ENCODE peak calls at places on chromosomes 1 and 21, in six cellular contexts. L is endothelial cell; F is stimulated activated CD8-positive, alpha-beta memory T cell treated with anti-CD3 and anti-CD28 coated beads, Interleukin-7, amount 100 ng/mL, for 1 hour; S is MV-4-11; H is caudate nucleus; O is omental fat pad. W is an unnamed sample.

GRCh38 chr1:79711001-79711431 is 704.5 kb upstream of the ADGRL4 start:
- DNase-seq in L (no peak), F (no peak), S (no peak), H (no peak), O (no peak), W (no peak)

GRCh38 chr1:217135569-217135915 is 412.3 kb upstream of the ESRRG start:
- DNase-seq in L (peak; percentile 41), F (no peak), S (no peak), H (no peak), O (no peak), W (peak; percentile 52)

GRCh38 chr1:171218661-171219060 is 29.6 kb upstream of the FMO1 start:
- DNase-seq in L (no peak), F (no peak), S (no peak), H (no peak), O (no peak), W (no peak)

GRCh38 chr21:33076600-33077329 is 6.8 kb downstream of the OLIG1 start:
- DNase-seq in L (no peak), F (no peak), S (no peak), H (no peak), O (no peak), W (no peak)

GRCh38 chr1:227792216-227793078 is 23.0 kb upstream of the PRSS38 start:
- DNase-seq in L (no peak), F (no peak), S (no peak), H (no peak), O (no peak), W (no peak)

GRCh38 chr1:61079276-61079897 is 3.0 kb upstream of the NFIA start:
- DNase-seq in L (no peak), F (no peak), S (no peak), H (no peak), O (no peak), W (peak; percentile 70)

GRCh38 chr21:40754466-40754865 is 92.5 kb downstream of the DSCAM start:
- DNase-seq in L (no peak), F (no peak), S (no peak), H (no peak), O (no peak), W (no peak)

GRCh38 chr1:163170975-163171676 is 31.6 kb downstream of the RGS5 start:
- DNase-seq in L (no peak), F (no peak), S (no peak), H (no peak), O (no peak), W (no peak)

GRCh38 chr21:37204580-37204979 is 62.6 kb downstream of the VPS26C start:
- DNase-seq in L (no peak), F (no peak), S (peak; percentile 14), H (no peak), O (no peak), W (no peak)

GRCh38 chr1:46804027-46804889 is 5.4 kb downstream of the CYP4B1 start:
- DNase-seq in L (no peak), F (no peak), S (no peak), H (no peak), O (no peak), W (no peak)

GRCh38 chr1:12166834-12167492 is at the start of gene TNFRSF1B:
- DNase-seq in L (peak; percentile 70), F (peak; percentile 42), S (peak; percentile 43), H (no peak), O (no peak), W (no peak)

GRCh38 chr21:42850866-42851391 is 28.4 kb downstream of the WDR4 start:
- DNase-seq in L (peak; percentile 63), F (no peak), S (peak; percentile 33), H (no peak), O (no peak), W (no peak)

GRCh38 chr1:218351617-218352438 is 6.7 kb downstream of the TGFB2 start:
- DNase-seq in L (no peak), F (no peak), S (peak; percentile 82), H (no peak), O (no peak), W (no peak)

GRCh38 chr21:34222031-34222335 is 141.8 kb upstream of the KCNE2 start:
- DNase-seq in L (no peak), F (no peak), S (no peak), H (no peak), O (no peak), W (no peak)

GRCh38 chr1:225494789-225495359 is 67.0 kb upstream of the LBR start:
- DNase-seq in L (no peak), F (no peak), S (no peak), H (no peak), O (no peak), W (no peak)

GRCh38 chr1:12181568-12181967 is 14.8 kb downstream of the TNFRSF1B start:
- DNase-seq in L (no peak), F (no peak), S (no peak), H (no peak), O (no peak), W (no peak)

GRCh38 chr1:211326528-211327340 is at the start of gene TRAF5:
- DNase-seq in L (peak; percentile 60), F (no peak), S (no peak), H (peak; percentile 35), O (no peak), W (peak; percentile 48)

GRCh38 chr1:83547903-83548302 is 451.0 kb downstream of the TTLL7 start:
- DNase-seq in L (no peak), F (no peak), S (peak; percentile 50), H (no peak), O (no peak), W (no peak)

GRCh38 chr1:170307426-170307825 is 161.7 kb downstream of the NTMT2 start:
- DNase-seq in L (no peak), F (no peak), S (no peak), H (no peak), O (no peak), W (no peak)

W was measured in mesothelial cell of epicardium.